ENCODE peak calls at places on chromosomes 5 and 9, in five cellular contexts. X is M059J; O is CD4-positive, alpha-beta T cell; V is epithelial cell of esophagus; W is stimulated activated naive CD8-positive, alpha-beta T cell treated with anti-CD3 and anti-CD28 coated beads, Interleukin-15, amount 100 ng/mL, for 72 hours. E is an unnamed sample.
A peak's percentile ranks its signal among the peaks of the same experiment; 100 is the strongest.

GRCh38 chr5:108379722-108380530 is 2.0 kb downstream of the FBXL17 start:
- DNase-seq in W (no peak), X (peak; percentile 27), V (peak; percentile 21), O (no peak), E (no peak)

GRCh38 chr5:39716532-39716971 is 291.8 kb upstream of the DAB2 start:
- DNase-seq in O (peak; percentile 1), X (peak; percentile 75), W (peak; percentile 37), V (peak; percentile 68), E (peak; percentile 7)

GRCh38 chr5:150067405-150067960 is 18.9 kb downstream of the CSF1R start:
- DNase-seq in V (no peak), O (no peak), W (no peak), X (no peak), E (no peak)

GRCh38 chr5:116574682-116575634 is at the start of gene SEMA6A:
- DNase-seq in X (peak; percentile 62), O (no peak), V (peak; percentile 96), W (peak; percentile 81), E (peak; percentile 57)

GRCh38 chr5:23223846-23224245 is 283.6 kb upstream of the PRDM9 start:
- DNase-seq in O (no peak), W (no peak), V (peak; percentile 54), X (peak; percentile 4), E (no peak)

GRCh38 chr9:109716631-109717030 is 63.4 kb upstream of the PALM2AKAP2 start:
- DNase-seq in O (no peak), X (peak; percentile 48), V (no peak), W (no peak), E (no peak)

GRCh38 chr5:169649486-169649885 is 12.4 kb downstream of the DOCK2 start:
- DNase-seq in W (peak; percentile 43), O (no peak), X (peak; percentile 31), V (no peak), E (no peak)

GRCh38 chr5:61673007-61673735 is 341.1 kb downstream of the ZSWIM6 start:
- DNase-seq in O (no peak), W (no peak), V (peak; percentile 91), X (peak; percentile 69), E (no peak)

GRCh38 chr9:37944266-37944650 is 40.3 kb upstream of the SLC25A51 start:
- DNase-seq in X (peak; percentile 91), W (no peak), V (no peak), O (no peak), E (no peak)

GRCh38 chr5:98902733-98903132 is 26.1 kb downstream of the CHD1 start:
- DNase-seq in O (no peak), X (peak; percentile 52), V (peak; percentile 39), W (no peak), E (no peak)

GRCh38 chr5:160312139-160312959 is at the start of gene CCNJL:
- DNase-seq in O (no peak), W (peak; percentile 11), V (peak; percentile 39), X (peak; percentile 79), E (peak; percentile 41)

GRCh38 chr5:10202089-10202753 is 47.5 kb downstream of the ATPSCKMT start:
- DNase-seq in O (no peak), W (no peak), X (no peak), V (no peak), E (no peak)

GRCh38 chr5:76388236-76388635 is 14.8 kb upstream of the IQGAP2 start:
- DNase-seq in V (peak; percentile 43), O (no peak), W (no peak), X (no peak), E (no peak)

GRCh38 chr5:177447611-177448243 is 1.1 kb downstream of the PRR7 start:
- DNase-seq in V (peak; percentile 49), X (peak; percentile 99), O (no peak), W (peak; percentile 43), E (no peak)

GRCh38 chr5:130222638-130223037 is 318.4 kb downstream of the CHSY3 start:
- DNase-seq in O (no peak), X (no peak), V (peak; percentile 50), W (no peak), E (no peak)

GRCh38 chr5:171421331-171422262 is 2.1 kb downstream of the FGF18 start:
- DNase-seq in X (no peak), V (no peak), O (no peak), W (no peak), E (no peak)

GRCh38 chr5:6725448-6725847 is 12.2 kb downstream of the TENT4A start:
- DNase-seq in X (no peak), V (no peak), O (no peak), W (no peak), E (no peak)

GRCh38 chr5:95631991-95632675 is 12.2 kb downstream of the GPR150 start:
- DNase-seq in V (peak; percentile 54), W (peak; percentile 79), X (peak; percentile 89), O (peak; percentile 55), E (no peak)

GRCh38 chr5:158468444-158468843 is 609.5 kb upstream of the CLINT1 start:
- DNase-seq in W (no peak), O (no peak), V (peak; percentile 79), X (no peak), E (no peak)

GRCh38 chr9:69391487-69391886 is 66.5 kb downstream of the ENTREP1 start:
- DNase-seq in W (no peak), V (no peak), O (no peak), X (no peak), E (no peak)

GRCh38 chr9:100670719-100671118 is 92.8 kb downstream of the CAVIN4 start:
- DNase-seq in V (no peak), W (no peak), O (no peak), X (no peak), E (no peak)

GRCh38 chr5:4699592-4699991 is 440.5 kb upstream of the ADAMTS16 start:
- DNase-seq in V (no peak), X (no peak), O (no peak), W (no peak), E (no peak)

GRCh38 chr5:139762624-139763170 is 32.9 kb upstream of the PSD2 start:
- DNase-seq in V (no peak), W (no peak), X (peak; percentile 47), O (no peak), E (no peak)

GRCh38 chr5:15690611-15691010 is 190.6 kb downstream of the FBXL7 start:
- DNase-seq in X (no peak), W (no peak), V (no peak), O (no peak), E (no peak)

E was measured in GM19239.